ENCODE peak calls at places on chromosomes 16 and 17, in five cellular contexts. C, L, M, E and G are unnamed samples.

GRCh38 chr16:79173101-79173500 is 427.4 kb downstream of the MAF start:
- DNase-seq in L (no peak), E (no peak), C (no peak), M (no peak), G (no peak)

GRCh38 chr16:22324787-22325597 is 27.8 kb downstream of the POLR3E start:
- DNase-seq in C (no peak), L (no peak), E (no peak), M (no peak), G (no peak)

GRCh38 chr17:7854851-7855642 is at the start of gene TMEM88:
- DNase-seq in M (peak), C (no peak), E (peak), L (no peak), G (no peak)

GRCh38 chr17:8477653-8478441 is 42.2 kb downstream of the NDEL1 start:
- DNase-seq in E (no peak), L (no peak), C (no peak), M (no peak), G (no peak)

GRCh38 chr16:31476305-31477219 is 4.6 kb downstream of the TGFB1I1 start:
- DNase-seq in E (peak), C (peak), L (peak), M (peak), G (peak)

GRCh38 chr16:86584726-86585721 is 6.7 kb downstream of the FOXL1 start:
- DNase-seq in M (no peak), C (no peak), E (no peak), L (no peak), G (no peak)

GRCh38 chr17:2899911-2900310 is 103.7 kb downstream of the RAP1GAP2 start:
- DNase-seq in L (no peak), M (no peak), E (no peak), C (peak), G (no peak)

GRCh38 chr17:333626-334396 is 18.8 kb downstream of the RPH3AL start:
- DNase-seq in M (peak), E (peak), C (peak), L (no peak), G (peak)

GRCh38 chr16:86083382-86084002 is 184.5 kb downstream of the IRF8 start:
- DNase-seq in L (no peak), M (no peak), C (no peak), E (peak), G (no peak)

GRCh38 chr17:44607836-44608690 is 48.2 kb upstream of the MEIOC start:
- DNase-seq in C (no peak), L (no peak), E (no peak), M (no peak), G (no peak)

GRCh38 chr17:27834571-27834970 is 34.2 kb upstream of the NOS2 start:
- DNase-seq in L (no peak), C (no peak), M (no peak), E (no peak), G (no peak)

GRCh38 chr16:48435906-48436305 is 50.7 kb upstream of the SIAH1 start:
- DNase-seq in L (no peak), C (no peak), E (no peak), M (no peak), G (no peak)

GRCh38 chr17:59763861-59764260 is 56.4 kb downstream of the VMP1 start:
- DNase-seq in L (no peak), E (no peak), M (no peak), C (no peak), G (no peak)

GRCh38 chr17:44359458-44360143 is 4.1 kb downstream of the FAM171A2 start:
- DNase-seq in M (no peak), L (no peak), C (no peak), E (no peak), G (no peak)

GRCh38 chr17:17513626-17514025 is 17.4 kb upstream of the RASD1 start:
- DNase-seq in L (no peak), M (no peak), E (no peak), C (no peak), G (no peak)

GRCh38 chr17:80468781-80469533 is 7.5 kb downstream of the NPTX1 start:
- DNase-seq in M (no peak), E (no peak), C (no peak), L (no peak), G (no peak)

GRCh38 chr17:10612957-10613744 is 44.0 kb downstream of the MYH3 start:
- DNase-seq in C (no peak), E (no peak), M (no peak), L (no peak), G (no peak)

GRCh38 chr16:11016993-11017392 is 72.6 kb downstream of the CLEC16A start:
- DNase-seq in L (no peak), M (peak), C (peak), E (no peak), G (no peak)

GRCh38 chr16:66618588-66618987 is 14.1 kb downstream of the CMTM3 start:
- DNase-seq in L (no peak), M (no peak), C (no peak), E (no peak), G (no peak)

GRCh38 chr16:4404247-4404966 is 12.0 kb downstream of the CORO7 start:
- DNase-seq in E (no peak), L (peak), M (no peak), C (peak), G (peak)
- TF ChIP-seq POLR2A in E (no peak), L (no peak), M (no peak), C (no peak), G (no peak)

GRCh38 chr17:55420067-55420775 is 1.4 kb downstream of the MMD start:
- DNase-seq in M (peak), C (no peak), L (no peak), E (no peak), G (no peak)
- TF ChIP-seq POLR2A in M (no peak), C (peak), L (peak), E (no peak), G (no peak)

GRCh38 chr17:38605852-38606645 is at the start of gene SRCIN1:
- DNase-seq in L (peak), E (peak), C (peak), M (peak), G (no peak)
- TF ChIP-seq POLR2A in L (no peak), E (no peak), C (no peak), M (no peak), G (no peak)

GRCh38 chr16:3400779-3401688 is at the start of the genes ZNF174 and ZSCAN32:
- DNase-seq in E (peak), M (peak), L (peak), C (peak), G (peak)
- TF ChIP-seq POLR2A in E (peak), M (peak), L (peak), C (peak), G (no peak)

GRCh38 chr16:35365675-35366074 is 1906.3 kb downstream of the TP53TG3F start:
- DNase-seq in E (no peak), M (no peak), L (no peak), C (no peak), G (no peak)

GRCh38 chr16:35363510-35363909 is 1904.1 kb downstream of the TP53TG3F start:
- DNase-seq in E (no peak), C (no peak), M (no peak), L (no peak), G (no peak)

DNA sequence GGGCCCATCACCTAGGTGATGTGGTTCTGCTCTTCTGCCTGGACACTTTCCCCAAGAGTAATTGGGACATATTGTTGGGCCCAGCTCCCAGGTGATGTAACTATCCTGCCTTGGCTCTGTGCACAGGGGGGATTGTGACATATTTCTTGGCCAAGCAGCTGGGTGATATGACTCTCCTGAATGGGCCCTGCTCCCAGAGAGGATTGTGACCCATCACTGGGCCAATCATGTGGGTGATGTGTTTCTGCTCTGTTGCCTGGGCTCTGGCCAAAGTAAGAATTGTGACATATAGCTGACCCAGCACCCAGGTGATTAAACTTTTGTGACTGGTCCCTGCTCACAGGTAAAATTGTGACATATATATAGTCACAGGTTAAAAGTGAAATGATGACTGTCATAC is 1904.9 kb downstream of the TP53TG3F start:
- DNase-seq in C (no peak), L (no peak), E (no peak), M (no peak), G (no peak)
- TF ChIP-seq POLR2A in C (no peak), L (no peak), E (no peak), M (no peak), G (no peak)

DNA sequence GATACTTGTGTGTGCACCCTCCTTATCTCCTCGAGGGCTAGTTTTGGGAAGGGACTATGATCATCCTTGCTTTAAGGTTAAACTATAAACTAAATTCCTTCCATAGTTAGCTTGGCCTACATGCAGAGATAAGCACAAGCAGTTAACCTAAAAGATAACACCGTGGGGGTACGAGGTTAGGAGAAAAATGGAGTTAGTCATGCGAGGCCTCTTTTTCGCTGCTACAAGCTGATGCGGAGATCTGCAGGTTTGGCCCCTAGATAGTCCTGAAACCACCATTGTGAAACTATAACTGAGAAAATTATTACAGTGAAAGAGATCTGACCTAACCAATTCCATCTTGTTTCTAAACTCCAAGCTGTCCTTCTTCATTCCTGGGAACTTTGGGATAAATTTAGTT is 113.7 kb upstream of the ZKSCAN2 start:
- DNase-seq in L (no peak), C (no peak), E (no peak), M (no peak), G (no peak)
- TF ChIP-seq POLR2A in L (no peak), C (no peak), E (no peak), M (no peak), G (no peak)